ENCODE peak calls at places on chromosomes 7 and 10, in eight cellular contexts. J, F, G, Q, Y, L, N and H are unnamed samples.

GRCh38 chr7:36048902-36049240 is 104.2 kb upstream of the EEPD1 start:
- DNase-seq in Y (no peak), N (no peak), Q (no peak), F (no peak), L (peak), J (no peak), G (peak), H (no peak)

GRCh38 chr10:128047991-128048826 is 78.0 kb downstream of the MKI67 start:
- DNase-seq in Y (no peak), Q (no peak), F (peak), L (peak), N (peak), G (peak), J (no peak), H (no peak)

GRCh38 chr10:56481521-56482091 is 120.5 kb upstream of the ZWINT start:
- DNase-seq in J (no peak), Q (no peak), F (no peak), N (no peak), L (no peak), Y (no peak), G (no peak), H (no peak)

GRCh38 chr7:137818036-137818435 is 28.7 kb downstream of the DGKI start:
- DNase-seq in N (no peak), Q (no peak), F (no peak), L (no peak), G (peak), Y (no peak), J (no peak), H (no peak)

GRCh38 chr7:40483630-40484029 is 348.8 kb downstream of the SUGCT start:
- DNase-seq in F (no peak), J (no peak), Y (no peak), Q (no peak), L (no peak), G (no peak), N (no peak), H (no peak)

GRCh38 chr10:44968101-44968886 is 8.7 kb downstream of the RASSF4 start:
- DNase-seq in F (peak), Q (no peak), Y (no peak), L (no peak), G (no peak), N (no peak), J (no peak), H (peak)

GRCh38 chr10:54962134-54962900 is 161.3 kb upstream of the PCDH15 start:
- DNase-seq in J (no peak), Q (no peak), Y (no peak), L (no peak), F (no peak), N (no peak), G (no peak), H (no peak)

GRCh38 chr7:50449881-50450690 is at the start of gene FIGNL1:
- DNase-seq in G (no peak), Y (peak), Q (no peak), J (peak), F (peak), L (peak), N (peak), H (peak)

GRCh38 chr10:86260564-86260963 is 106.0 kb downstream of the GRID1 start:
- DNase-seq in Q (no peak), J (no peak), Y (peak), L (no peak), F (no peak), G (no peak), N (no peak), H (peak)

GRCh38 chr7:134907639-134908038 is 78.7 kb upstream of the AGBL3 start:
- DNase-seq in J (no peak), Y (no peak), Q (no peak), L (no peak), F (no peak), N (peak), G (no peak), H (no peak)

GRCh38 chr10:70355234-70356021 is 27.0 kb downstream of the LRRC20 start:
- DNase-seq in N (no peak), J (no peak), Q (no peak), L (no peak), G (no peak), Y (no peak), F (peak), H (no peak)